ENCODE peak calls at places on chromosomes 6 and 20, in five cellular contexts. One of them, this sample, is unnamed. For H3K4me1 and H3K36me3, the result is how much of the 10 kb centered on the place peaks cover.

GRCh38 chr6:158799051-158799792 is 19.9 kb downstream of the EZR start:
- DNase-seq in OCI-LY7: peak
- DNase-seq in body of pancreas: peak
- DNase-seq in ascending aorta: no peak
- DNase-seq in right atrium auricular region: no peak
- DNase-seq in this sample: no peak

GRCh38 chr20:8811801-8812594 is 256.9 kb upstream of the PLCB4 start:
- DNase-seq in OCI-LY7: no peak
- DNase-seq in body of pancreas: no peak
- DNase-seq in ascending aorta: no peak
- DNase-seq in right atrium auricular region: no peak
- DNase-seq in this sample: no peak

GRCh38 chr6:3471711-3472110 is 14.9 kb upstream of the SLC22A23 start:
- DNase-seq in OCI-LY7: no peak
- DNase-seq in body of pancreas: no peak
- DNase-seq in ascending aorta: no peak
- DNase-seq in right atrium auricular region: no peak
- DNase-seq in this sample: no peak

GRCh38 chr20:54025166-54025835 is 45.1 kb downstream of the BCAS1 start:
- DNase-seq in OCI-LY7: no peak
- DNase-seq in body of pancreas: no peak
- DNase-seq in ascending aorta: no peak
- DNase-seq in right atrium auricular region: no peak
- DNase-seq in this sample: no peak

GRCh38 chr6:125009578-125009977 is 47.3 kb downstream of the RNF217 start:
- DNase-seq in OCI-LY7: no peak
- DNase-seq in body of pancreas: no peak
- DNase-seq in ascending aorta: no peak
- DNase-seq in right atrium auricular region: no peak
- DNase-seq in this sample: no peak

GRCh38 chr6:140879861-140880260 is 1252.9 kb upstream of the GJE1 start:
- DNase-seq in OCI-LY7: no peak
- DNase-seq in body of pancreas: no peak
- DNase-seq in ascending aorta: no peak
- DNase-seq in right atrium auricular region: no peak
- DNase-seq in this sample: no peak

GRCh38 chr6:28011716-28012115 is 54.7 kb downstream of the OR2B6 start:
- DNase-seq in OCI-LY7: no peak
- DNase-seq in body of pancreas: no peak
- DNase-seq in ascending aorta: no peak
- DNase-seq in right atrium auricular region: no peak
- DNase-seq in this sample: no peak

GRCh38 chr20:53692465-53693067 is 98.9 kb upstream of the ZNF217 start:
- DNase-seq in OCI-LY7: no peak
- DNase-seq in body of pancreas: no peak
- DNase-seq in ascending aorta: no peak
- DNase-seq in right atrium auricular region: peak
- DNase-seq in this sample: peak

GRCh38 chr20:56762829-56763228 is 133.7 kb downstream of the TFAP2C start:
- DNase-seq in OCI-LY7: no peak
- DNase-seq in body of pancreas: no peak
- DNase-seq in ascending aorta: no peak
- DNase-seq in right atrium auricular region: no peak
- DNase-seq in this sample: no peak

GRCh38 chr6:12608016-12608860 is 108.3 kb upstream of the PHACTR1 start:
- DNase-seq in OCI-LY7: peak
- DNase-seq in body of pancreas: no peak
- DNase-seq in ascending aorta: no peak
- DNase-seq in right atrium auricular region: no peak
- DNase-seq in this sample: no peak

GRCh38 chr6:154998855-154999254 is 3.7 kb downstream of the TIAM2 start:
- DNase-seq in OCI-LY7: no peak
- DNase-seq in body of pancreas: no peak
- DNase-seq in ascending aorta: no peak
- DNase-seq in right atrium auricular region: no peak
- DNase-seq in this sample: no peak

GRCh38 chr20:58722379-58722778 is 29.8 kb downstream of the NPEPL1 start:
- DNase-seq in OCI-LY7: no peak
- DNase-seq in body of pancreas: no peak
- DNase-seq in ascending aorta: no peak
- DNase-seq in right atrium auricular region: no peak
- DNase-seq in this sample: no peak

GRCh38 chr6:111662794-111663231 is 57.1 kb upstream of the TRAF3IP2 start:
- DNase-seq in OCI-LY7: peak
- DNase-seq in body of pancreas: no peak
- DNase-seq in ascending aorta: no peak
- DNase-seq in right atrium auricular region: no peak
- DNase-seq in this sample: no peak

GRCh38 chr20:4959582-4959981 is 41.7 kb downstream of the SLC23A2 start:
- DNase-seq in OCI-LY7: no peak
- DNase-seq in body of pancreas: no peak
- DNase-seq in ascending aorta: no peak
- DNase-seq in right atrium auricular region: no peak
- DNase-seq in this sample: no peak

GRCh38 chr20:34300809-34301586 is 2.2 kb downstream of the AHCY start:
- DNase-seq in OCI-LY7: peak
- DNase-seq in body of pancreas: no peak
- DNase-seq in ascending aorta: no peak
- DNase-seq in right atrium auricular region: no peak
- DNase-seq in this sample: no peak

GRCh38 chr6:127933852-127934840 is 33.3 kb upstream of the THEMIS start:
- DNase-seq in OCI-LY7: no peak
- DNase-seq in body of pancreas: no peak
- DNase-seq in ascending aorta: no peak
- DNase-seq in right atrium auricular region: no peak
- DNase-seq in this sample: no peak

GRCh38 chr6:112298816-112299281 is 44.5 kb upstream of the LAMA4 start:
- DNase-seq in OCI-LY7: no peak
- DNase-seq in body of pancreas: no peak
- DNase-seq in ascending aorta: no peak
- DNase-seq in right atrium auricular region: no peak
- DNase-seq in this sample: no peak

GRCh38 chr20:31808481-31808880 is 10.7 kb upstream of the MYLK2 start:
- DNase-seq in OCI-LY7: no peak
- DNase-seq in body of pancreas: no peak
- DNase-seq in ascending aorta: no peak
- DNase-seq in right atrium auricular region: no peak
- DNase-seq in this sample: no peak

GRCh38 chr6:11374036-11375010 is 141.9 kb upstream of the NEDD9 start:
- DNase-seq in OCI-LY7: peak
- DNase-seq in body of pancreas: no peak
- DNase-seq in ascending aorta: no peak
- DNase-seq in right atrium auricular region: no peak
- DNase-seq in this sample: no peak

DNA sequence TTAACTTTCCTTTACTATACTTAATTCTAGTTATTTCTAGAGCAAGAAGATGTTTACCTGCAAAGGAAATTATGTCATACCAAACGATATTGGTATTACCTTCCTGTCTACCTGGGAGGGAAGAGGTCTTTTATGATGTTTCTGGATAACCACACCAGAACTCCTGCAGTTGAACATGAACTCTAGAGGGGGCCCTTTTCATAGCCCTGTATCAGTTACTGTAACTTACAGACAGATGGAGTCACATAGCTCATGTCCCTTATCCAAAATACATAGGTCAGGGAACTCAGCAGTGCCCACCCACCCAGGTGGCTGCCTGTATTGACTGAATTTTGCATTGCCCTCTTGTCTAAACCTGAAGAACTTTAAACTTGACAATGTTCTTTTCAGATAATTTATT is 35.1 kb upstream of the MYL9 start:
- DNase-seq in OCI-LY7: peak
- DNase-seq in body of pancreas: no peak
- DNase-seq in ascending aorta: no peak
- DNase-seq in right atrium auricular region: no peak
- DNase-seq in this sample: no peak
- TF ChIP-seq CTCF in OCI-LY7: peak
- TF ChIP-seq CTCF in body of pancreas: peak
- TF ChIP-seq CTCF in ascending aorta: no peak
- TF ChIP-seq CTCF in right atrium auricular region: peak
- TF ChIP-seq CTCF in this sample: no peak

DNA sequence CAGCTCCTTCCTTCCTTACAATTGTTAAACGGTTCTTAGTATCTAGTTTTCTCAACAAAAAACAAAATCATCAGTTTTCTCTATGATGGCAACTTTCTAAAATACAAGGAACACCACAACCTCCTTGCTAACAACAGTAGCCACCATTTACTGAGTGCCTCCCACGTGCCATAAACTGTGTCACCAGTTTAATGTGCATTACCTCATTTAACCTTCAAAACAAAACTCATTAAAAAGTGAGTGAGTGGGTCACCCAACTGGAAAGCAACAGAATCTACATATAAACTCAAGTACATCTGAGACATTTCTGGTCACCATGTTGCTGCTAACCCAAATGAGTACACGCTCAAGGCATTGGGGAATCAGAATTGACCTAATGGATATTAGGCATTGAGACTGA is 11.0 kb downstream of the RTN4IP1 start:
- DNase-seq in OCI-LY7: no peak
- DNase-seq in body of pancreas: no peak
- DNase-seq in ascending aorta: no peak
- DNase-seq in right atrium auricular region: no peak
- DNase-seq in this sample: no peak
- H3K4me1 ChIP-seq in OCI-LY7: half or more
- H3K4me1 ChIP-seq in body of pancreas: under half
- H3K4me1 ChIP-seq in ascending aorta: under half
- H3K4me1 ChIP-seq in right atrium auricular region: under half
- H3K4me1 ChIP-seq in this sample: under half

DNA sequence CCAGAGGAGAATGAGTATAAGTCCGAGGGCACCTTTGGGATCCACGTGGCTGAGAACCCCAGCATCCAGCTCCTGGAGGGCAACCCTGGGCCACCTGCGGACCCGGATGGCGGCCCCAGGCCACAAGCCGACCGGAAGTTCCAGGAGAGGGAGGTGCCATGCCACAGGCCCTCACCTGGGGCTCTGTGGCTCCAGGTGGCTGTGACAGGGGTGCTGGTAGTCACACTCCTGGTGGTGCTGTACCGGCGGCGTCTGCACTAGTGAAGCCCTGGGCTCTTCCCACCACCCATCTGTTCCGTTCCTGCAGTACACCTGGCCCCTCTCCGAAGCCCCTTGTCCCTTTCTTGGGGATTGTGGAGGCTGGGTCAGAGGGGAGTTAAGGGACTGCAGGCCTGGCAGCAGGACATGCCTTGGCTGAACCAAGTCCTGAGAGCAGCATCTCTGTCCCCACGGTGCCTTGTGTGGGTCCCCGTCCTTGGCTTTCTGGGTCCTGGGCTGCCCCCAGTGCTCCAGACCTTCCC is 19.3 kb downstream of the MAVS start:
- DNase-seq in OCI-LY7: no peak
- DNase-seq in body of pancreas: no peak
- DNase-seq in ascending aorta: no peak
- DNase-seq in right atrium auricular region: no peak
- DNase-seq in this sample: no peak
- H3K36me3 ChIP-seq in OCI-LY7: half or more
- H3K36me3 ChIP-seq in body of pancreas: under half
- H3K36me3 ChIP-seq in ascending aorta: half or more
- H3K36me3 ChIP-seq in right atrium auricular region: half or more
- H3K36me3 ChIP-seq in this sample: half or more

GRCh38 chr6:42724825-42725224 is 2.4 kb upstream of the PRPH2 start:
- DNase-seq in OCI-LY7: no peak
- DNase-seq in body of pancreas: no peak
- DNase-seq in ascending aorta: no peak
- DNase-seq in right atrium auricular region: no peak
- DNase-seq in this sample: no peak

GRCh38 chr6:42726485-42727083 is 4.2 kb upstream of the PRPH2 start:
- DNase-seq in OCI-LY7: peak
- DNase-seq in body of pancreas: peak
- DNase-seq in ascending aorta: peak
- DNase-seq in right atrium auricular region: peak
- DNase-seq in this sample: peak

GRCh38 chr6:42726026-42726425 is 3.6 kb upstream of the PRPH2 start:
- DNase-seq in OCI-LY7: no peak
- DNase-seq in body of pancreas: no peak
- DNase-seq in ascending aorta: no peak
- DNase-seq in right atrium auricular region: no peak
- DNase-seq in this sample: no peak

GRCh38 chr6:42722497-42722896 is at the start of gene PRPH2:
- DNase-seq in OCI-LY7: no peak
- DNase-seq in body of pancreas: no peak
- DNase-seq in ascending aorta: no peak
- DNase-seq in right atrium auricular region: no peak
- DNase-seq in this sample: no peak

DNA sequence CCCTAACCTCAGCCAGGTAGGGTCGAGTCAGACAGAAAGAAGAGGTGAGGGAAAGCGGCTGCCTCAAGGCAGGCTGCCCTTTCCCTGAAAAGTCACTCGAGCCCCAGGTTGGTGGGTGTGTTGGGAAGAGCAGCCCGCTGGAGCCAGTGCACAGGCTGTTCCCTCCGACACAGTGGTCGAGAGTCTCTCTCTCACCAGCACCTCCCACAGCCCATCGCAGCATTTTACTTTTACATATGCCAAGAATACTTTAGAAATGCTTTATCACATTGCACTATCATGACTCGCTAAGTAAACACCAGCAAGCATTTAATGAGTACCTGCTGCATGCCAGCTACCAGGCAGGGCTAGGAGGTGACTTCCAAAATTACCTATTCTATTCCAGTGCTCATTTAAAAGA is 1.7 kb downstream of the PRPH2 start:
- DNase-seq in OCI-LY7: no peak
- DNase-seq in body of pancreas: no peak
- DNase-seq in ascending aorta: no peak
- DNase-seq in right atrium auricular region: no peak
- DNase-seq in this sample: no peak
- TF ChIP-seq CTCF in OCI-LY7: no peak
- TF ChIP-seq CTCF in body of pancreas: no peak
- TF ChIP-seq CTCF in ascending aorta: no peak
- TF ChIP-seq CTCF in right atrium auricular region: no peak
- TF ChIP-seq CTCF in this sample: no peak

GRCh38 chr6:52390361-52390727 is 28.4 kb downstream of the PAQR8 start:
- DNase-seq in OCI-LY7: peak
- DNase-seq in body of pancreas: no peak
- DNase-seq in ascending aorta: no peak
- DNase-seq in right atrium auricular region: no peak
- DNase-seq in this sample: no peak

GRCh38 chr6:52391599-52391998 is 28.5 kb upstream of the EFHC1 start:
- DNase-seq in OCI-LY7: no peak
- DNase-seq in body of pancreas: no peak
- DNase-seq in ascending aorta: no peak
- DNase-seq in right atrium auricular region: no peak
- DNase-seq in this sample: no peak

GRCh38 chr6:52388790-52389189 is 26.8 kb downstream of the PAQR8 start:
- DNase-seq in OCI-LY7: no peak
- DNase-seq in body of pancreas: no peak
- DNase-seq in ascending aorta: no peak
- DNase-seq in right atrium auricular region: no peak
- DNase-seq in this sample: no peak

GRCh38 chr6:52389626-52390360 is 27.8 kb downstream of the PAQR8 start:
- DNase-seq in OCI-LY7: peak
- DNase-seq in body of pancreas: peak
- DNase-seq in ascending aorta: no peak
- DNase-seq in right atrium auricular region: peak
- DNase-seq in this sample: peak

DNA sequence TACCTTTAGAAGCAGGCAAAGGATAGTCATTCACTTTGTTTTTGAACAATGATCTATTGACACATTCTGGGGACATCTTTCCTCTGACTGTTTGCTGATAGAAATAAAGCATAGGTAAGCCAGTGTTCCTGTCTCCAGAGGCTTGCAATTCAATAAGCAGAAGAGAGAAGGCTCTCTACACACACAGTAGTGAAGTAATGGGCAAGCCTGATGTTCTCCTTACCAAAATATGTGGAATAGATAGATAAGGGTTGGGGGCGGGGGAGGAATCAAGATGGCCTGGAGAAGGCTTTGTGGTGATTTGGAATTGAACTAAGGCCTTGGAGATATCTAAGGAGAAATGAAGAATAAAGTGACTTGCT is 27.3 kb downstream of the PAQR8 start:
- DNase-seq in OCI-LY7: no peak
- DNase-seq in body of pancreas: no peak
- DNase-seq in ascending aorta: no peak
- DNase-seq in right atrium auricular region: no peak
- DNase-seq in this sample: no peak
- H3K4me1 ChIP-seq in OCI-LY7: under half
- H3K4me1 ChIP-seq in body of pancreas: under half
- H3K4me1 ChIP-seq in ascending aorta: under half
- H3K4me1 ChIP-seq in right atrium auricular region: under half
- H3K4me1 ChIP-seq in this sample: under half

This sample was measured in lung.